ENCODE peak calls at places on chromosomes 5 and 9, in seven cellular contexts. G is cardiac fibroblast, W is A549, X is HCT116, Y is BE2C, S is heart left ventricle, D is astrocyte of the spinal cord. F is an unnamed sample.
A peak's percentile ranks its signal among the peaks of the same experiment; 100 is the strongest.

GRCh38 chr5:10595678-10596309 is 31.9 kb downstream of the ANKRD33B start:
- DNase-seq in G (peak; percentile 89), S (no peak), W (peak; percentile 92), X (peak; percentile 75), D (peak; percentile 89), Y (no peak), F (peak; percentile 89)

GRCh38 chr5:132193165-132193694 is 34.4 kb downstream of the P4HA2 start:
- DNase-seq in D (no peak), Y (no peak), X (no peak), S (no peak), W (no peak), G (no peak), F (no peak)

GRCh38 chr5:136174021-136174659 is 18.8 kb downstream of the SMIM32 start:
- DNase-seq in G (peak; percentile 72), Y (no peak), D (peak; percentile 64), W (peak; percentile 55), S (no peak), X (peak; percentile 15), F (peak; percentile 27)

GRCh38 chr5:23614422-23614821 is 107.0 kb downstream of the PRDM9 start:
- DNase-seq in D (no peak), G (peak; percentile 2), X (no peak), W (no peak), S (no peak), Y (no peak), F (no peak)

GRCh38 chr5:12936184-12936583 is 1008.3 kb downstream of the DNAH5 start:
- DNase-seq in W (no peak), Y (no peak), D (no peak), G (no peak), S (no peak), X (no peak), F (no peak)

GRCh38 chr5:81601912-81602311 is 149.0 kb downstream of the SSBP2 start:
- DNase-seq in D (peak; percentile 22), G (peak; percentile 35), Y (no peak), W (no peak), X (no peak), S (no peak), F (no peak)

GRCh38 chr5:139635606-139636206 is 12.4 kb upstream of the CXXC5 start:
- DNase-seq in Y (peak; percentile 85), W (no peak), D (peak; percentile 93), G (peak; percentile 96), X (no peak), S (peak; percentile 89), F (peak; percentile 98)

GRCh38 chr5:23007226-23007625 is 154.1 kb upstream of the CDH12 start:
- DNase-seq in D (no peak), G (no peak), X (no peak), W (no peak), S (no peak), Y (no peak), F (no peak)

GRCh38 chr5:106843812-106844416 is 826.8 kb downstream of the EFNA5 start:
- DNase-seq in S (no peak), Y (no peak), G (peak; percentile 27), W (peak; percentile 12), X (peak; percentile 13), D (peak; percentile 21), F (no peak)

GRCh38 chr9:18268381-18268780 is 205.6 kb upstream of the ADAMTSL1 start:
- DNase-seq in G (peak; percentile 84), X (peak; percentile 18), Y (no peak), D (peak; percentile 80), S (no peak), W (no peak), F (no peak)

GRCh38 chr5:133869675-133869978 is 98.8 kb downstream of the C5orf15 start:
- DNase-seq in D (no peak), Y (no peak), W (no peak), X (no peak), G (peak; percentile 7), S (no peak), F (no peak)

GRCh38 chr5:57338068-57338848 is 144.4 kb downstream of the ACTBL2 start:
- DNase-seq in G (peak; percentile 55), Y (peak; percentile 37), D (no peak), W (peak; percentile 25), S (no peak), X (peak; percentile 44), F (no peak)

GRCh38 chr5:172600571-172600970 is 40.5 kb upstream of the NEURL1B start:
- DNase-seq in D (no peak), X (no peak), W (no peak), Y (no peak), S (no peak), G (no peak), F (no peak)

GRCh38 chr9:132842124-132843005 is 35.7 kb downstream of the AK8 start:
- DNase-seq in D (no peak), Y (no peak), X (no peak), G (no peak), S (no peak), W (no peak), F (no peak)

GRCh38 chr5:54772232-54773168 is 212.9 kb downstream of the ESM1 start:
- DNase-seq in W (no peak), X (no peak), D (no peak), S (no peak), G (no peak), Y (no peak), F (no peak)

GRCh38 chr5:139273322-139273571 is 20.3 kb upstream of the MATR3 start:
- DNase-seq in G (no peak), W (peak; percentile 43), D (no peak), S (no peak), Y (no peak), X (no peak), F (no peak)

GRCh38 chr5:131710391-131710790 is 75.4 kb upstream of the RAPGEF6 start:
- DNase-seq in W (no peak), S (no peak), X (no peak), G (no peak), Y (no peak), D (no peak), F (no peak)

DNA sequence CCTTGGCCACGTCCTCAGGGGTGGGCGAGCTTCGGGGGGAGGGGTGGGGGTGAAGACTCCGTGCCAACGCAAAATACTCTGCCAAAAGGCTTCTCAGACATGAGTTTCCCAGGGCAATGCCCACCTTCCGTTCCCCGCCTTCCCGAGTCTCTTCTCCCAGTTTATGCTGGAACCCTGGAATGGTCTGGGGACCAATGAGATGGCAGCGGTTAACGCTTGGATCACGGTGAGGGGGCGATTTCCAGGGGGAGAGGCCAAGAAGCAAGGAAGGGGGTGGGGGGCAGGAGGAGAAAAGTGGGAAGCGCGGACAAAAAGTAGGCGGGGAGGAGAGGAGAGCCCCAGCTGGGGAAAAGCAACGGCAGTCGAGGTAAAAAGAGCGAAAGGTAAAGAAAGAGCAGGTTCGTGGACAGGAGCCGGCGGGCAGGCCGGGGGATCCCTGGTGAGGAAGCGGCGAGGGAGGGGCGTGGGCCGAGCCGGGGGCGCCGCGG is 593 bp upstream of the SNCAIP start:
- DNase-seq in W (no peak), Y (no peak), X (no peak), S (no peak), D (no peak), G (no peak), F (no peak)
- H3K4me3 ChIP-seq in W (peak overlapping the region; percentile 53), Y (peak overlapping the region; percentile 4), X (no peak overlapping the region), S (peak overlapping the region; percentile 63), D (peak overlapping the region; percentile 68), G (peak overlapping the region; percentile 50), F (peak overlapping the region; percentile 36)

GRCh38 chr5:90866333-90866732 is 307.7 kb downstream of the ADGRV1 start:
- DNase-seq in G (peak; percentile 55), Y (no peak), W (peak; percentile 50), S (no peak), X (peak; percentile 27), D (peak; percentile 41), F (no peak)
- TF ChIP-seq CTCF in G (peak; percentile 36), Y (peak; percentile 56), W (peak; percentile 77), S (peak; percentile 54), X (peak; percentile 66), D (peak; percentile 31), F (peak; percentile 3)

GRCh38 chr5:91312698-91313097 is 70.4 kb downstream of the ARRDC3 start:
- DNase-seq in D (no peak), Y (no peak), S (no peak), X (no peak), G (peak; percentile 36), W (no peak), F (no peak)

GRCh38 chr5:91306497-91306896 is 76.6 kb downstream of the ARRDC3 start:
- DNase-seq in W (no peak), D (no peak), S (no peak), X (no peak), G (no peak), Y (no peak), F (no peak)

GRCh38 chr5:91307023-91307422 is 76.1 kb downstream of the ARRDC3 start:
- DNase-seq in Y (no peak), X (no peak), S (no peak), G (peak; percentile 79), W (no peak), D (no peak), F (no peak)

GRCh38 chr5:91311168-91311696 is 71.9 kb downstream of the ARRDC3 start:
- DNase-seq in W (no peak), S (no peak), Y (no peak), D (no peak), G (no peak), X (no peak), F (no peak)

DNA sequence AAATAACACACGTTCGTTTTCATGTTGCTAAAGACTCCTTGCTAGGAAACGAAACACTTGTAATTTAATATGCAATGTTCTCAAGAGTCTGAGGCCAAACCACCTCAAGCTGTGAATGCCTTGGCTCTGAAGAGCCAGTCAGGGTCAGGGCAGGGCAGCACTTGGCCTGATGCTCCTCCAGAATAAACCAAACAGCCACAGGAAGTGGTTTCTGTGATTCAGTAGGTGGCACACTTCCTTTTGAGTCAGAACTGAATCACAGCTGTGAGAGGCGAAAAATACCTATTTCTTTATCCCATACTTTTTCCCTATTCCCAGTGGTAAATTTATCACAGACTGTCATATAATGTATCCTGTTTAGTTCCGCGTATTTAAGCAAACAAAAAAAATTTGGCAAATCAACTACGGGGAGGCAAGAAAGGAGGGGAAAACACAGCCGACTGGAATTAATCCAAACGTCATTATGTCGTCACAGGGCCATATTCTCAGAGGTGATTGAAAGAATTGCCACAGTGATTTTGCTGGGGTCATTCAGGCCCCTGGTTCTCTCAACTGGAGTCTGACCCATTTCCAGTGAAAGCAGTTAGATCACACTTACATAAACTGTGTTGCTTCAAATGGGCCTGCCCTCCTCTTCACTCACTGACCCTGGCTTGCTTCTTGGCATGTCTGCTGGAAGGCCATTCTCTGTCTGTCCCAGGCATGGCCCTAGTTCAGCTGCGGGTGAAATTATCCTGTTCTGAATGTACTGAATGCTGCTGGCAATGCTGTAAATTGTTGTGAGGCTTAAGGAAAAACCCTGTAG is 71.2 kb downstream of the ARRDC3 start:
- DNase-seq in Y (no peak), S (peak; percentile 69), X (peak; percentile 91), D (peak; percentile 100), W (peak; percentile 86), G (peak; percentile 99), F (peak; percentile 98)
- H3K4me3 ChIP-seq in Y (no peak overlapping the region), S (peak overlapping the region; percentile 23), X (peak overlapping the region; percentile 32), D (no peak overlapping the region), W (peak overlapping the region; percentile 41), G (no peak overlapping the region), F (no peak overlapping the region)

DNA sequence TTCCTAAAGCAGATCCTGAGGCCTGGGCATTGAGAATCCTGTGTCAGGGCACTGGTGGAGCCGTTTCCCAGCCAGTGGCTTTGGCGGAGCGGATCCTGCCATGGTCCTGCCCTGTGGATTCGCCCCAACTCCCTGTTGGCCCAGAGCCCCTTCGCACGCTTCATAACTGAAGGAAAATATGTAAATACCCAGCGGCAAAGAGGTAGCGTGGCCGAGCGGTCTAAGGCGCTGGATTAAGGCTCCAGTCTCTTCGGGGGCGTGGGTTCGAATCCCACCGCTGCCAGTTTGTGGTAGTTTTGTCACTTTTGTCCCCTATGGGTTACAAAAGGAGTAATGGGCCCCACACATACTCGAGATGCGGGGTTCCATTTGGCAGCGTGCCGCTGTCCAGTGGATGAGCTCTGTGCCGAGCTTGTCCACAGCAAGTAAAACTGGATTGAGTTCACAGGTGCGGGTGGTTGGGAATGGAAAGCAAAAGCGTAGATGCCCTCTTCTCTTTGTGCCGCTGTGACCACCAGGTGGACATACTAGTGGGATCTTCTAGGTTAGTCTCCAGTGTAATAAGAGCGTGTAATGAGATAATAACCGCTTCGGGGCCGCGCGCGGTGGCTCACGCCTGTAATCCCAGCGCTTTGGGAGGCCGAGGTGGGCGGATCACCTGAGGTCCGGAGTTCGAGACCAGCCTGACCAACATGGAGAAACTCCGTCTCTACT is 17.3 kb downstream of the TRIM7 start:
- DNase-seq in Y (peak; percentile 84), W (no peak), D (peak; percentile 83), X (peak; percentile 86), S (peak; percentile 79), G (peak; percentile 88), F (no peak)
- TF ChIP-seq CTCF in Y (peak; percentile 56), W (peak; percentile 16), D (peak; percentile 30), X (peak; percentile 32), S (peak; percentile 17), G (peak; percentile 31), F (peak; percentile 22)